ENCODE peak calls at places on chromosomes 4 and X, in seven cellular contexts. Y, X, R, M, K, A and W are unnamed samples. For H3K27me3, H3K4me1 and H3K36me3, the result is how much of the 10 kb centered on the place peaks cover.

GRCh38 chr4:83217721-83218522 is 66.7 kb downstream of the COQ2 start:
- DNase-seq in X (no peak), R (no peak), M (no peak), A (peak), K (no peak), Y (no peak), W (peak)

GRCh38 chrX:118655561-118656246 is 71.7 kb upstream of the IL13RA1 start:
- DNase-seq in K (no peak), A (no peak), X (peak), R (peak), Y (no peak), M (no peak), W (no peak)

GRCh38 chr4:40502936-40503335 is 126.7 kb downstream of the RBM47 start:
- DNase-seq in M (no peak), X (no peak), Y (no peak), A (no peak), K (no peak), R (peak), W (no peak)

GRCh38 chr4:162343967-162344366 is 180.2 kb upstream of the FSTL5 start:
- DNase-seq in Y (no peak), A (no peak), M (no peak), R (no peak), K (no peak), X (no peak), W (no peak)

GRCh38 chr4:146255463-146255862 is 41.1 kb downstream of the REELD1 start:
- DNase-seq in M (no peak), R (peak), K (no peak), Y (no peak), X (no peak), A (no peak), W (no peak)

GRCh38 chr4:27828843-27829242 is 968.2 kb downstream of the STIM2 start:
- DNase-seq in Y (no peak), A (no peak), X (peak), R (no peak), M (no peak), K (no peak), W (no peak)

GRCh38 chrX:25742334-25742733 is 395.8 kb upstream of the MAGEB18 start:
- DNase-seq in M (no peak), X (no peak), R (no peak), Y (no peak), K (no peak), A (no peak), W (no peak)

GRCh38 chrX:21847342-21847741 is 7.9 kb downstream of the MBTPS2 start:
- DNase-seq in X (no peak), A (no peak), Y (no peak), K (no peak), R (no peak), M (no peak), W (no peak)

GRCh38 chr4:85825937-85826678 is 351.2 kb downstream of the ARHGAP24 start:
- DNase-seq in R (peak), A (no peak), Y (peak), M (no peak), X (peak), K (no peak), W (no peak)

GRCh38 chr4:119726505-119726904 is 97.9 kb upstream of the PDE5A start:
- DNase-seq in K (no peak), Y (no peak), A (no peak), R (no peak), M (no peak), X (no peak), W (no peak)

GRCh38 chr4:174318829-174319764 is 35.4 kb downstream of the CEP44 start:
- DNase-seq in X (peak), R (peak), M (no peak), Y (no peak), K (no peak), A (no peak), W (no peak)

GRCh38 chrX:37883196-37883595 is 35.8 kb upstream of the DYNLT3 start:
- DNase-seq in X (peak), A (no peak), Y (no peak), R (no peak), K (no peak), M (no peak), W (no peak)

DNA sequence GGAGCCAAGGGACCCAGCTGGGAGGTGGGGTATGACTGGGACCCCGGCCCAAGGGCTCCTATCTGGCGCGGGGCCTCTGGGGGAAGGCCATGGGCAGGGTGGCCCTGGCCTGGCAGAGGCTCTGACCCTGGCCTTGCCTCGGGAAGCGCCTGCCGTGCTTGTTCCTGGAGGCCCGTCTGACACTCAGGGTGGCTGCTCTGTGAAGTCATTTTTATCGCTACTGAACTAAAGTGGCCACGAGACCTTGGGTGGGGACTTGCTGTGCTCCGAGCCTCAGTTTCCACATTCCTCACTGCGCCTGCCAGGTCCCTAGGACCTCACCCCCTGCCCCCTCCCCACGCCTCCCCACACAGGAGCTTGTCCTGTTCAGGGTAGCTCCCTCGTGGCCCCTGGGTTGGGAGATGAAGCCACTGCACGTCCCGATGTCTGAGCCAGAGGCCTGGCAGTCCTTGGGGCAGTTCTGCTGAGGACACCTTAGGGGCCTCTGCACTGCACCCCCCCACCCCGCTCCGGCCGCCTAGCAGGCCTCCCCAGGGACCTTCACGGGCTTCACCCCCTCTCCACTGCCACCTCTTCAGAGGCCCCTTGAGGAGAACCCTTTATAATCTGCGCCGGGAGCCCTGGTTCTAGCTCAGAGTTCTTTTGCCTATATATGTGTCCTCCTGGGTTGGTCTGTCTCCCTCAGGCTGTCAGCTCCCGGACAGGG is 639 bp upstream of the SORCS2 start:
- DNase-seq in Y (no peak), X (no peak), A (peak), K (peak), M (no peak), R (no peak), W (peak)
- H3K27me3 ChIP-seq in Y (under half), X (under half), A (under half), K (half or more), M (under half), R (half or more), W (under half)

DNA sequence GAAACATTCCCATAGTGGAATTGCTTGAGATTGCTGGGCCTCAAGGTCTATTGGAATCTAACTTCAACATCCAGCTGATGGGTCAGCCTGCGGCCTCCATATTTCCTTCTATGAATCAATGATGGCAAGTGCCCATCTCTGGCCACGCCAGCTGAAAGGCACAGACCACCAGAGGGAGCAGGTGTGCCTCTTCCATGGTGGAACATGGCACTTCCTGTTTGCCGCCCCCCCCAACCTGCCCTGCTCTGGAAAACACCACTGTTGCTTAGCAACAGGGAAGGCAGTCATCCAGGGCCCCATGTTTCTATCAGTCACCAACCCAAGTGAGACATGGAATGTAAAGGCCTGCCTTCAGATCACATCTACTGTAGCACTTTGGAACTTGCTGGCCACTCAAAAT is 11.6 kb downstream of the PAGE4 start:
- DNase-seq in R (peak), A (no peak), X (peak), M (peak), Y (peak), K (peak), W (no peak)
- H3K4me1 ChIP-seq in R (under half), A (under half), X (under half), M (under half), Y (under half), K (under half), W (under half)

GRCh38 chrX:124475358-124475757 is 129.0 kb downstream of the SH2D1A start:
- DNase-seq in A (no peak), Y (no peak), R (no peak), K (no peak), X (no peak), M (no peak), W (no peak)
- H3K36me3 ChIP-seq in A (under half), Y (under half), R (under half), K (under half), X (under half), M (under half), W (under half)

DNA sequence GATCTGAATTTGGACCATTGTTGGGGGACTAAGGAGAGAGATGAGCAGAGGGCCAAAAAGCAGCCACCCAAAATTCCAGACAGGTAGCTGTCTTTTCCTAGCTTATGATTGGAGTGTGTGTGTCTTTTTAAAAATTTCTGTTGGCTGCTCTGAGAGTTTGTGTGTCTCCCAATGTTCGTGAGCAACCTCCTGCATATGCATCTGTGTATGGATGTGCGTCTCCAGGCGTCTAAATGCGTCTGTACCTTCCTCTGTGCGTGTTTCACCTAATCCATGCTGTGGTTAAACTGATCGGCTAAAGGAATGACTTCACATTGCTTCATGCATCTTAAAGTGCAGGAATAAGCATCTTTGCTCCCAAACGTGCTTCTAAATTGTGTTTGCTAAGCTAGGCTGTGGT is 65.5 kb upstream of the LAS1L start:
- DNase-seq in Y (no peak), M (no peak), K (no peak), A (no peak), X (no peak), R (no peak), W (no peak)
- H3K27me3 ChIP-seq in Y (under half), M (under half), K (under half), A (under half), X (under half), R (under half), W (under half)

GRCh38 chr4:76952071-76952470 is 2.5 kb downstream of the SEPTIN11 start:
- DNase-seq in K (no peak), A (no peak), X (no peak), R (no peak), M (no peak), Y (no peak), W (no peak)

GRCh38 chr4:76955187-76955586 is 5.6 kb downstream of the SEPTIN11 start:
- DNase-seq in X (no peak), K (no peak), A (no peak), M (no peak), R (peak), Y (no peak), W (no peak)

GRCh38 chr4:76954489-76954888 is 4.9 kb downstream of the SEPTIN11 start:
- DNase-seq in R (no peak), K (no peak), A (no peak), Y (peak), X (no peak), M (no peak), W (no peak)

GRCh38 chr4:76952631-76953587 is 3.4 kb downstream of the SEPTIN11 start:
- DNase-seq in Y (no peak), M (no peak), R (no peak), A (no peak), X (no peak), K (no peak), W (no peak)

GRCh38 chr4:76953956-76954355 is 4.4 kb downstream of the SEPTIN11 start:
- DNase-seq in Y (no peak), X (no peak), R (no peak), K (no peak), A (no peak), M (no peak), W (no peak)
- H3K4me1 ChIP-seq in Y (under half), X (under half), R (under half), K (under half), A (under half), M (under half), W (under half)

GRCh38 chrX:87805829-87806490 is 288.4 kb downstream of the KLHL4 start:
- DNase-seq in R (peak), A (no peak), X (peak), K (no peak), Y (no peak), M (no peak), W (no peak)
- H3K36me3 ChIP-seq in R (under half), A (under half), X (under half), K (under half), Y (under half), M (under half), W (under half)

GRCh38 chr4:78954048-78954666 is 14.9 kb upstream of the PAQR3 start:
- DNase-seq in X (peak), K (no peak), Y (no peak), A (no peak), R (peak), M (peak), W (no peak)
- H3K27me3 ChIP-seq in X (under half), K (under half), Y (under half), A (under half), R (under half), M (under half), W (under half)

DNA sequence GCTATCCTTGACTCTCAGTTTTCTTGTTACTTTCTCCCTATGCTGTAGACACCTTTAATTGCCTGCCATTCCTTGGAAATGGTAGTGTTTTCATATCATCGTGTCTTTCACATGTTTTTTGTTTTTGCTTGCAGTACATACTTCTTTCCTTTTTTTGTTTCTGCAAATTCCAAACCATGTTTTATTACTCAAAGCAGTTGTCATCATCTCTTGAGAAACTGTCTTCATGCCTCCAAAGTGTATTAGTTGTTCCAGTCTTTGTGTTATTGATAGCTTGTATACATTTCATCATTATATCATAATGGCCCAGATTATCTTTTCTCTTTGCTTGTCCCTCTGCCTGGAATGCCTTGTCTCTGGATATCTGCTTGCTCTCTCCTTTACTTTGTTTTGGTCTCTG is 57.1 kb downstream of the PDLIM5 start:
- DNase-seq in X (no peak), Y (no peak), M (no peak), R (peak), A (no peak), K (no peak), W (no peak)
- H3K4me1 ChIP-seq in X (under half), Y (under half), M (under half), R (under half), A (under half), K (under half), W (under half)